ENCODE peak calls at places on chromosomes 16 and 17, in seven cellular contexts. H is PC-3, T is HL-60, F is bronchial epithelial cell, Z is Panc1, K is hepatocyte, O is A673. J is an unnamed sample.

GRCh38 chr17:39738568-39738901 is 797 bp downstream of the GRB7 start:
- DNase-seq in F (peak; percentile 50), H (peak; percentile 48), Z (no peak), T (no peak), O (no peak), K (peak; percentile 69), J (peak; percentile 50)

GRCh38 chr16:48720266-48720665 is 110.3 kb upstream of the N4BP1 start:
- DNase-seq in F (peak; percentile 13), T (no peak), O (peak; percentile 38), K (peak; percentile 50), H (peak; percentile 36), Z (no peak), J (no peak)

GRCh38 chr17:17387461-17388362 is 84.5 kb downstream of the NT5M start:
- DNase-seq in T (no peak), H (peak; percentile 74), Z (no peak), K (peak; percentile 66), O (no peak), F (peak; percentile 83), J (no peak)

GRCh38 chr16:70250748-70251650 is 741 bp downstream of the EXOSC6 start:
- DNase-seq in T (peak; percentile 26), F (peak; percentile 31), H (peak; percentile 23), K (peak; percentile 72), O (peak; percentile 70), Z (no peak), J (peak; percentile 75)

GRCh38 chr17:8941980-8942617 is 23.4 kb downstream of the PIK3R5 start:
- DNase-seq in T (no peak), F (no peak), O (no peak), H (no peak), K (no peak), Z (no peak), J (no peak)

GRCh38 chr16:51818342-51818944 is 667.4 kb upstream of the SALL1 start:
- DNase-seq in K (peak; percentile 53), H (peak; percentile 21), O (peak; percentile 78), Z (peak; percentile 12), T (no peak), F (peak; percentile 48), J (no peak)

GRCh38 chr17:57868007-57868774 is 18.3 kb upstream of the MRPS23 start:
- DNase-seq in Z (no peak), T (peak; percentile 86), K (peak; percentile 79), F (peak; percentile 94), H (peak; percentile 93), O (no peak), J (peak; percentile 95)

GRCh38 chr16:2882460-2883026 is 472 bp upstream of the FLYWCH2 start:
- DNase-seq in O (peak; percentile 99), K (peak; percentile 98), F (peak; percentile 97), T (peak; percentile 97), Z (peak; percentile 98), H (peak; percentile 95), J (peak; percentile 99)

GRCh38 chr16:68272501-68273209 is 8.3 kb downstream of the SLC7A6 start:
- DNase-seq in K (no peak), T (no peak), H (no peak), F (peak; percentile 36), O (no peak), Z (no peak), J (no peak)

GRCh38 chr16:53507464-53508180 is 4.6 kb upstream of the AKTIP start:
- DNase-seq in O (no peak), Z (no peak), H (no peak), T (no peak), F (no peak), K (no peak), J (no peak)

GRCh38 chr17:81339180-81339501 is 44.0 kb upstream of the SLC38A10 start:
- DNase-seq in Z (no peak), F (no peak), H (peak; percentile 37), O (no peak), T (no peak), K (peak; percentile 71), J (no peak)

GRCh38 chr17:6667516-6667915 is 16.0 kb downstream of the C17orf100 start:
- DNase-seq in F (no peak), K (no peak), H (no peak), T (no peak), O (no peak), Z (no peak), J (peak; percentile 60)

GRCh38 chr17:78650093-78650715 is 73.0 kb upstream of the DNAH17 start:
- DNase-seq in Z (no peak), K (no peak), H (no peak), O (no peak), T (no peak), F (no peak), J (no peak)

GRCh38 chr17:78645421-78646295 is 68.5 kb upstream of the DNAH17 start:
- DNase-seq in F (peak; percentile 5), K (no peak), Z (no peak), T (peak; percentile 55), H (peak; percentile 35), O (peak; percentile 18), J (peak; percentile 68)

GRCh38 chr17:69733171-69734014 is 318.9 kb downstream of the MAP2K6 start:
- DNase-seq in T (no peak), O (peak; percentile 26), F (peak; percentile 97), K (peak; percentile 43), H (peak; percentile 78), Z (peak; percentile 39), J (peak; percentile 59)

GRCh38 chr16:78902291-78902690 is 698.2 kb downstream of the MAF start:
- DNase-seq in F (no peak), K (no peak), T (no peak), H (no peak), Z (no peak), O (no peak), J (no peak)

GRCh38 chr17:77558846-77559626 is 399.5 kb upstream of the TNRC6C start:
- DNase-seq in H (peak; percentile 13), F (no peak), T (no peak), Z (no peak), O (no peak), K (no peak), J (no peak)

GRCh38 chr17:46013502-46014165 is 14.6 kb downstream of the STH start:
- DNase-seq in T (no peak), Z (no peak), F (no peak), H (peak; percentile 20), O (peak; percentile 84), K (no peak), J (no peak)

GRCh38 chr16:73058616-73059409 is 10.9 kb upstream of the ZFHX3 start:
- DNase-seq in Z (no peak), H (peak; percentile 37), O (peak; percentile 76), F (peak; percentile 47), K (no peak), T (no peak), J (no peak)

GRCh38 chr16:69417537-69418199 is 6.8 kb upstream of the CYB5B start:
- DNase-seq in T (no peak), F (peak; percentile 37), K (peak; percentile 35), H (peak; percentile 70), O (no peak), Z (peak; percentile 85), J (no peak)

GRCh38 chr16:22007509-22008214 is at the start of gene MOSMO:
- DNase-seq in F (peak; percentile 64), Z (no peak), H (peak; percentile 62), O (peak; percentile 69), K (peak; percentile 84), T (peak; percentile 51), J (peak; percentile 43)

GRCh38 chr17:14360851-14361250 is 60.0 kb downstream of the HS3ST3B1 start:
- DNase-seq in F (no peak), T (no peak), Z (no peak), H (no peak), K (no peak), O (no peak), J (no peak)

DNA sequence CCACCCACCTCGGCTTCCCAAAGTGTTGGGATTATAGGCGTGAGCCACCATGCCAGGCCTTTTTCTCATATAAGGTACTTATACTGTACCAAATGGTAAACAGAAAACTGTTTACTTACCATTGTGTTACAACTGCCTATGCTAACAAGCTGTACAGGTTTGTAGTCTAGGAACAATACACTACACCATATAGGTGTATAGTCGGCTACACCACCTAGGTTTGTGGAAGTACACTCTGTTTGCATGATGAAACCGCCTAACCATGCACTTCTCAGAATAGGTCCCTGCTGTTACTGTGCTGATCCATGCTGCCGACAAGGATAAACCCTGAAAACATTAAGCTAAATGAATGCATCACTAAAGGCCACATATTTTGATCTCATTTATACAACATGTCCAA is 18.9 kb downstream of the DNAJA2 start:
- DNase-seq in H (no peak), F (no peak), T (no peak), O (no peak), Z (no peak), K (no peak), J (no peak)
- TF ChIP-seq CTCF in H (no peak), F (no peak), T (no peak), O (no peak), Z (no peak), K (no peak), J (no peak)

GRCh38 chr17:76461765-76462555 is 5.4 kb upstream of the AANAT start:
- DNase-seq in H (no peak), K (no peak), F (no peak), Z (no peak), O (no peak), T (no peak), J (no peak)
- TF ChIP-seq CTCF in H (no peak), K (no peak), F (no peak), Z (no peak), O (no peak), T (no peak), J (no peak)

GRCh38 chr16:71883849-71884638 is at the start of gene ZNF821:
- DNase-seq in T (peak; percentile 56), O (peak; percentile 94), Z (no peak), F (peak; percentile 36), K (peak; percentile 96), H (peak; percentile 70), J (peak; percentile 52)
- TF ChIP-seq CTCF in T (no peak), O (no peak), Z (peak; percentile 62), F (peak; percentile 48), K (peak; percentile 49), H (peak; percentile 28), J (no peak)

GRCh38 chr16:13245713-13246377 is 344.4 kb downstream of the SHISA9 start:
- DNase-seq in H (no peak), Z (no peak), O (no peak), F (no peak), T (no peak), K (peak; percentile 41), J (no peak)
- TF ChIP-seq CTCF in H (no peak), Z (no peak), O (no peak), F (no peak), T (no peak), K (no peak), J (no peak)

GRCh38 chr16:57994778-57995177 is 5.7 kb downstream of the ZNF319 start:
- DNase-seq in Z (no peak), T (no peak), K (peak; percentile 62), H (peak; percentile 37), O (peak; percentile 76), F (peak; percentile 40), J (no peak)
- TF ChIP-seq CTCF in Z (no peak), T (peak; percentile 18), K (peak; percentile 29), H (peak; percentile 39), O (peak; percentile 62), F (peak; percentile 65), J (no peak)

DNA sequence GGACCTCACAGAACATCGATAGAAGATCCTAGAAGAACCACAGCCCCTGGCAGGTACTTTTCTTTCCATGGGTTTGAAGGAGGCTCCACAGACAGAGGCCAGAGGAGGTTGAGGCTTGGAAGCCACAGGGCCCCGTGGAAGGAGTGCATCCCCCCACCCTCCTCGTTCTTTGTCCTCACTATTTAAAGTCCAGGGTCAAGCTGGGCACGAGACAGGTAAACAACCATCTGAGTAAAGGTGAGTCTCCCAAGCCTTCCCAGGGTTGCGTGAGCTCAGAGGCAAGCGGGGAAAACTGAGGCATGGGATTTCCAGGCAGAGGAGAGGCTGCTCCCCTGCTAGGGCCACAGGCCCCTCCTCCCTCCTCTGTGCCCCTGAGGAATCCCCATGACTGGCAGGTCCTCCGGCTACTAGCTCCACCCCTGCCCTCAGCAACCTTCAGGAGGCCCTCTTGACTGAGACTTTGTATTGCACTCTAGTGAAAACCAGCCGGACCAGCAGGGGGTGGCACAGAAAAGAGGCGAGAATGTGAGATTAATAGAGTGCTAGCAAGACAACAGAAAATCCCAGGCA is 927 bp upstream of the SULT1A2 start:
- DNase-seq in K (peak; percentile 38), F (no peak), Z (no peak), H (no peak), T (no peak), O (peak; percentile 45), J (no peak)
- TF ChIP-seq CTCF in K (no peak), F (no peak), Z (no peak), H (no peak), T (no peak), O (no peak), J (no peak)